ENCODE peak calls at places on chromosomes 1 and 21, in ten cellular contexts. One of them, this sample, is unnamed.

GRCh38 chr1:185534806-185535205 is 199.4 kb upstream of the HMCN1 start:
- DNase-seq in mammary epithelial cell: no peak
- DNase-seq in lower lobe of right lung: no peak
- DNase-seq in Daoy: no peak
- DNase-seq in astrocyte of the cerebellum: no peak
- DNase-seq in activated CD4-positive, alpha-beta T cell treated with anti-CD3 and anti-CD28 coated beads for 36 hours: no peak
- DNase-seq in NCI-H446: no peak
- DNase-seq in memory B cell: no peak
- DNase-seq in amygdala: no peak
- DNase-seq in anterior cingulate cortex: no peak
- DNase-seq in this sample: peak

GRCh38 chr1:77545970-77546369 is 136.5 kb downstream of the ZZZ3 start:
- DNase-seq in NCI-H446: no peak
- DNase-seq in activated CD4-positive, alpha-beta T cell treated with anti-CD3 and anti-CD28 coated beads for 36 hours: no peak
- DNase-seq in memory B cell: no peak
- DNase-seq in astrocyte of the cerebellum: no peak
- DNase-seq in lower lobe of right lung: no peak
- DNase-seq in mammary epithelial cell: no peak
- DNase-seq in amygdala: no peak
- DNase-seq in anterior cingulate cortex: no peak
- DNase-seq in Daoy: peak
- DNase-seq in this sample: no peak

GRCh38 chr1:77671836-77672235 is 10.6 kb downstream of the ZZZ3 start:
- DNase-seq in mammary epithelial cell: peak
- DNase-seq in lower lobe of right lung: no peak
- DNase-seq in NCI-H446: no peak
- DNase-seq in memory B cell: no peak
- DNase-seq in anterior cingulate cortex: no peak
- DNase-seq in astrocyte of the cerebellum: no peak
- DNase-seq in activated CD4-positive, alpha-beta T cell treated with anti-CD3 and anti-CD28 coated beads for 36 hours: no peak
- DNase-seq in Daoy: peak
- DNase-seq in amygdala: no peak
- DNase-seq in this sample: no peak

GRCh38 chr1:169692766-169693460 is 18.5 kb downstream of the SELL start:
- DNase-seq in lower lobe of right lung: no peak
- DNase-seq in mammary epithelial cell: no peak
- DNase-seq in astrocyte of the cerebellum: no peak
- DNase-seq in Daoy: no peak
- DNase-seq in activated CD4-positive, alpha-beta T cell treated with anti-CD3 and anti-CD28 coated beads for 36 hours: peak
- DNase-seq in anterior cingulate cortex: no peak
- DNase-seq in amygdala: no peak
- DNase-seq in memory B cell: peak
- DNase-seq in NCI-H446: no peak
- DNase-seq in this sample: peak

GRCh38 chr1:212261361-212261929 is 23.8 kb upstream of the PPP2R5A start:
- DNase-seq in NCI-H446: no peak
- DNase-seq in astrocyte of the cerebellum: no peak
- DNase-seq in mammary epithelial cell: no peak
- DNase-seq in activated CD4-positive, alpha-beta T cell treated with anti-CD3 and anti-CD28 coated beads for 36 hours: no peak
- DNase-seq in Daoy: no peak
- DNase-seq in amygdala: no peak
- DNase-seq in anterior cingulate cortex: no peak
- DNase-seq in memory B cell: no peak
- DNase-seq in lower lobe of right lung: no peak
- DNase-seq in this sample: no peak

GRCh38 chr1:33541966-33542365 is 69.5 kb downstream of the ZSCAN20 start:
- DNase-seq in NCI-H446: no peak
- DNase-seq in memory B cell: no peak
- DNase-seq in amygdala: no peak
- DNase-seq in mammary epithelial cell: no peak
- DNase-seq in astrocyte of the cerebellum: no peak
- DNase-seq in activated CD4-positive, alpha-beta T cell treated with anti-CD3 and anti-CD28 coated beads for 36 hours: no peak
- DNase-seq in anterior cingulate cortex: no peak
- DNase-seq in lower lobe of right lung: no peak
- DNase-seq in Daoy: no peak
- DNase-seq in this sample: no peak

GRCh38 chr1:154614887-154615286 is 6.9 kb upstream of the ADAR start:
- DNase-seq in Daoy: no peak
- DNase-seq in lower lobe of right lung: no peak
- DNase-seq in activated CD4-positive, alpha-beta T cell treated with anti-CD3 and anti-CD28 coated beads for 36 hours: no peak
- DNase-seq in amygdala: no peak
- DNase-seq in anterior cingulate cortex: no peak
- DNase-seq in mammary epithelial cell: no peak
- DNase-seq in astrocyte of the cerebellum: no peak
- DNase-seq in memory B cell: no peak
- DNase-seq in NCI-H446: no peak
- DNase-seq in this sample: no peak

GRCh38 chr21:26626187-26626586 is 53.1 kb upstream of the CYYR1 start:
- DNase-seq in astrocyte of the cerebellum: no peak
- DNase-seq in amygdala: no peak
- DNase-seq in lower lobe of right lung: no peak
- DNase-seq in anterior cingulate cortex: no peak
- DNase-seq in Daoy: no peak
- DNase-seq in activated CD4-positive, alpha-beta T cell treated with anti-CD3 and anti-CD28 coated beads for 36 hours: no peak
- DNase-seq in mammary epithelial cell: no peak
- DNase-seq in memory B cell: no peak
- DNase-seq in NCI-H446: no peak
- DNase-seq in this sample: no peak

GRCh38 chr1:158117854-158118691 is 62.6 kb upstream of the CD1D start:
- DNase-seq in activated CD4-positive, alpha-beta T cell treated with anti-CD3 and anti-CD28 coated beads for 36 hours: peak
- DNase-seq in Daoy: peak
- DNase-seq in mammary epithelial cell: no peak
- DNase-seq in NCI-H446: peak
- DNase-seq in anterior cingulate cortex: no peak
- DNase-seq in memory B cell: peak
- DNase-seq in amygdala: no peak
- DNase-seq in lower lobe of right lung: no peak
- DNase-seq in astrocyte of the cerebellum: no peak
- DNase-seq in this sample: peak

GRCh38 chr21:27681841-27682240 is 715.0 kb upstream of the ADAMTS5 start:
- DNase-seq in memory B cell: no peak
- DNase-seq in mammary epithelial cell: peak
- DNase-seq in activated CD4-positive, alpha-beta T cell treated with anti-CD3 and anti-CD28 coated beads for 36 hours: no peak
- DNase-seq in lower lobe of right lung: no peak
- DNase-seq in anterior cingulate cortex: no peak
- DNase-seq in amygdala: no peak
- DNase-seq in Daoy: no peak
- DNase-seq in NCI-H446: no peak
- DNase-seq in astrocyte of the cerebellum: no peak
- DNase-seq in this sample: no peak

GRCh38 chr1:66546045-66546810 is 12.3 kb downstream of the SGIP1 start:
- DNase-seq in NCI-H446: peak
- DNase-seq in amygdala: no peak
- DNase-seq in lower lobe of right lung: no peak
- DNase-seq in activated CD4-positive, alpha-beta T cell treated with anti-CD3 and anti-CD28 coated beads for 36 hours: no peak
- DNase-seq in mammary epithelial cell: no peak
- DNase-seq in Daoy: no peak
- DNase-seq in anterior cingulate cortex: no peak
- DNase-seq in memory B cell: no peak
- DNase-seq in astrocyte of the cerebellum: no peak
- DNase-seq in this sample: no peak

GRCh38 chr1:25944986-25945385 is 38.8 kb upstream of the STMN1 start:
- DNase-seq in mammary epithelial cell: no peak
- DNase-seq in memory B cell: no peak
- DNase-seq in lower lobe of right lung: no peak
- DNase-seq in astrocyte of the cerebellum: no peak
- DNase-seq in Daoy: no peak
- DNase-seq in anterior cingulate cortex: no peak
- DNase-seq in NCI-H446: no peak
- DNase-seq in activated CD4-positive, alpha-beta T cell treated with anti-CD3 and anti-CD28 coated beads for 36 hours: no peak
- DNase-seq in amygdala: no peak
- DNase-seq in this sample: no peak

GRCh38 chr1:179296356-179296755 is 2.8 kb downstream of the SOAT1 start:
- DNase-seq in lower lobe of right lung: no peak
- DNase-seq in activated CD4-positive, alpha-beta T cell treated with anti-CD3 and anti-CD28 coated beads for 36 hours: no peak
- DNase-seq in anterior cingulate cortex: no peak
- DNase-seq in amygdala: no peak
- DNase-seq in NCI-H446: no peak
- DNase-seq in mammary epithelial cell: no peak
- DNase-seq in Daoy: no peak
- DNase-seq in astrocyte of the cerebellum: no peak
- DNase-seq in memory B cell: no peak
- DNase-seq in this sample: no peak

GRCh38 chr1:46447499-46448108 is 42.0 kb upstream of the DMBX1 start:
- DNase-seq in Daoy: no peak
- DNase-seq in memory B cell: no peak
- DNase-seq in activated CD4-positive, alpha-beta T cell treated with anti-CD3 and anti-CD28 coated beads for 36 hours: no peak
- DNase-seq in NCI-H446: no peak
- DNase-seq in lower lobe of right lung: no peak
- DNase-seq in astrocyte of the cerebellum: no peak
- DNase-seq in amygdala: no peak
- DNase-seq in anterior cingulate cortex: no peak
- DNase-seq in mammary epithelial cell: no peak
- DNase-seq in this sample: no peak

GRCh38 chr1:233477359-233477758 is 136.5 kb upstream of the KCNK1 start:
- DNase-seq in Daoy: no peak
- DNase-seq in astrocyte of the cerebellum: no peak
- DNase-seq in amygdala: no peak
- DNase-seq in anterior cingulate cortex: no peak
- DNase-seq in NCI-H446: no peak
- DNase-seq in lower lobe of right lung: no peak
- DNase-seq in memory B cell: no peak
- DNase-seq in activated CD4-positive, alpha-beta T cell treated with anti-CD3 and anti-CD28 coated beads for 36 hours: no peak
- DNase-seq in mammary epithelial cell: no peak
- DNase-seq in this sample: no peak

GRCh38 chr1:84771895-84772294 is 81.6 kb upstream of the SSX2IP start:
- DNase-seq in astrocyte of the cerebellum: no peak
- DNase-seq in amygdala: no peak
- DNase-seq in mammary epithelial cell: no peak
- DNase-seq in anterior cingulate cortex: no peak
- DNase-seq in memory B cell: no peak
- DNase-seq in lower lobe of right lung: no peak
- DNase-seq in activated CD4-positive, alpha-beta T cell treated with anti-CD3 and anti-CD28 coated beads for 36 hours: no peak
- DNase-seq in NCI-H446: no peak
- DNase-seq in Daoy: no peak
- DNase-seq in this sample: no peak

GRCh38 chr1:182765416-182765815 is 24.2 kb upstream of the NPL start:
- DNase-seq in NCI-H446: no peak
- DNase-seq in anterior cingulate cortex: no peak
- DNase-seq in activated CD4-positive, alpha-beta T cell treated with anti-CD3 and anti-CD28 coated beads for 36 hours: no peak
- DNase-seq in lower lobe of right lung: no peak
- DNase-seq in astrocyte of the cerebellum: no peak
- DNase-seq in Daoy: no peak
- DNase-seq in amygdala: no peak
- DNase-seq in mammary epithelial cell: no peak
- DNase-seq in memory B cell: no peak
- DNase-seq in this sample: no peak

GRCh38 chr1:205199090-205199930 is 12.2 kb downstream of the DSTYK start:
- DNase-seq in Daoy: peak
- DNase-seq in amygdala: no peak
- DNase-seq in memory B cell: no peak
- DNase-seq in mammary epithelial cell: peak
- DNase-seq in astrocyte of the cerebellum: no peak
- DNase-seq in NCI-H446: no peak
- DNase-seq in anterior cingulate cortex: no peak
- DNase-seq in lower lobe of right lung: no peak
- DNase-seq in activated CD4-positive, alpha-beta T cell treated with anti-CD3 and anti-CD28 coated beads for 36 hours: peak
- DNase-seq in this sample: no peak

GRCh38 chr1:172144445-172145060 is 275.9 kb upstream of the C1orf105 start:
- DNase-seq in lower lobe of right lung: peak
- DNase-seq in Daoy: peak
- DNase-seq in activated CD4-positive, alpha-beta T cell treated with anti-CD3 and anti-CD28 coated beads for 36 hours: no peak
- DNase-seq in memory B cell: no peak
- DNase-seq in amygdala: no peak
- DNase-seq in anterior cingulate cortex: no peak
- DNase-seq in astrocyte of the cerebellum: no peak
- DNase-seq in mammary epithelial cell: no peak
- DNase-seq in NCI-H446: no peak
- DNase-seq in this sample: no peak

GRCh38 chr1:94126651-94127050 is 5.7 kb upstream of the ABCA4 start:
- DNase-seq in lower lobe of right lung: no peak
- DNase-seq in amygdala: no peak
- DNase-seq in Daoy: no peak
- DNase-seq in astrocyte of the cerebellum: no peak
- DNase-seq in anterior cingulate cortex: no peak
- DNase-seq in mammary epithelial cell: no peak
- DNase-seq in memory B cell: no peak
- DNase-seq in NCI-H446: no peak
- DNase-seq in activated CD4-positive, alpha-beta T cell treated with anti-CD3 and anti-CD28 coated beads for 36 hours: no peak
- DNase-seq in this sample: no peak

GRCh38 chr1:55702064-55702463 is 486.9 kb upstream of the USP24 start:
- DNase-seq in Daoy: no peak
- DNase-seq in amygdala: no peak
- DNase-seq in memory B cell: no peak
- DNase-seq in astrocyte of the cerebellum: no peak
- DNase-seq in anterior cingulate cortex: no peak
- DNase-seq in activated CD4-positive, alpha-beta T cell treated with anti-CD3 and anti-CD28 coated beads for 36 hours: no peak
- DNase-seq in mammary epithelial cell: peak
- DNase-seq in lower lobe of right lung: no peak
- DNase-seq in NCI-H446: no peak
- DNase-seq in this sample: peak

GRCh38 chr1:221809101-221810029 is 67.5 kb upstream of the DUSP10 start:
- DNase-seq in lower lobe of right lung: no peak
- DNase-seq in amygdala: no peak
- DNase-seq in memory B cell: no peak
- DNase-seq in activated CD4-positive, alpha-beta T cell treated with anti-CD3 and anti-CD28 coated beads for 36 hours: no peak
- DNase-seq in Daoy: peak
- DNase-seq in anterior cingulate cortex: no peak
- DNase-seq in mammary epithelial cell: no peak
- DNase-seq in astrocyte of the cerebellum: no peak
- DNase-seq in NCI-H446: no peak
- DNase-seq in this sample: no peak

GRCh38 chr1:22260860-22261432 is 118.0 kb upstream of the WNT4 start:
- DNase-seq in Daoy: no peak
- DNase-seq in NCI-H446: no peak
- DNase-seq in anterior cingulate cortex: no peak
- DNase-seq in astrocyte of the cerebellum: no peak
- DNase-seq in activated CD4-positive, alpha-beta T cell treated with anti-CD3 and anti-CD28 coated beads for 36 hours: no peak
- DNase-seq in memory B cell: no peak
- DNase-seq in amygdala: no peak
- DNase-seq in mammary epithelial cell: no peak
- DNase-seq in lower lobe of right lung: no peak
- DNase-seq in this sample: no peak

GRCh38 chr21:16587141-16587570 is 857.4 kb downstream of the USP25 start:
- DNase-seq in memory B cell: no peak
- DNase-seq in astrocyte of the cerebellum: no peak
- DNase-seq in activated CD4-positive, alpha-beta T cell treated with anti-CD3 and anti-CD28 coated beads for 36 hours: no peak
- DNase-seq in amygdala: peak
- DNase-seq in NCI-H446: peak
- DNase-seq in mammary epithelial cell: peak
- DNase-seq in lower lobe of right lung: peak
- DNase-seq in anterior cingulate cortex: peak
- DNase-seq in Daoy: peak
- DNase-seq in this sample: no peak

GRCh38 chr1:228514421-228514820 is 27.2 kb downstream of the RNF187 start:
- DNase-seq in activated CD4-positive, alpha-beta T cell treated with anti-CD3 and anti-CD28 coated beads for 36 hours: no peak
- DNase-seq in Daoy: no peak
- DNase-seq in astrocyte of the cerebellum: no peak
- DNase-seq in mammary epithelial cell: no peak
- DNase-seq in lower lobe of right lung: no peak
- DNase-seq in anterior cingulate cortex: no peak
- DNase-seq in NCI-H446: no peak
- DNase-seq in memory B cell: no peak
- DNase-seq in amygdala: no peak
- DNase-seq in this sample: no peak

GRCh38 chr1:50967416-50968020 is 2.5 kb upstream of the CDKN2C start:
- DNase-seq in NCI-H446: peak
- DNase-seq in memory B cell: no peak
- DNase-seq in Daoy: peak
- DNase-seq in mammary epithelial cell: peak
- DNase-seq in anterior cingulate cortex: no peak
- DNase-seq in lower lobe of right lung: no peak
- DNase-seq in activated CD4-positive, alpha-beta T cell treated with anti-CD3 and anti-CD28 coated beads for 36 hours: no peak
- DNase-seq in amygdala: no peak
- DNase-seq in astrocyte of the cerebellum: no peak
- DNase-seq in this sample: no peak

GRCh38 chr1:168767885-168768584 is 39.0 kb upstream of the DPT start:
- DNase-seq in memory B cell: no peak
- DNase-seq in NCI-H446: peak
- DNase-seq in astrocyte of the cerebellum: peak
- DNase-seq in anterior cingulate cortex: no peak
- DNase-seq in activated CD4-positive, alpha-beta T cell treated with anti-CD3 and anti-CD28 coated beads for 36 hours: no peak
- DNase-seq in mammary epithelial cell: peak
- DNase-seq in Daoy: no peak
- DNase-seq in lower lobe of right lung: peak
- DNase-seq in amygdala: no peak
- DNase-seq in this sample: no peak

GRCh38 chr1:223628233-223628632 is 37.3 kb downstream of the CAPN8 start:
- DNase-seq in Daoy: peak
- DNase-seq in memory B cell: no peak
- DNase-seq in amygdala: no peak
- DNase-seq in activated CD4-positive, alpha-beta T cell treated with anti-CD3 and anti-CD28 coated beads for 36 hours: peak
- DNase-seq in NCI-H446: peak
- DNase-seq in anterior cingulate cortex: peak
- DNase-seq in astrocyte of the cerebellum: no peak
- DNase-seq in mammary epithelial cell: no peak
- DNase-seq in lower lobe of right lung: peak
- DNase-seq in this sample: peak